ENCODE peak calls at places on chromosomes 16 and 17, in four cellular contexts. One of them, this sample, is unnamed.

GRCh38 chr16:22192261-22193133 is 13.6 kb upstream of the EEF2K start:
- DNase-seq in transverse colon: peak; percentile 86
- DNase-seq in GM23338: peak; percentile 79
- DNase-seq in HCT116: no peak
- DNase-seq in this sample: no peak

GRCh38 chr17:40179923-40180659 is 2.8 kb downstream of the RAPGEFL1 start:
- DNase-seq in transverse colon: peak; percentile 47
- DNase-seq in GM23338: no peak
- DNase-seq in HCT116: no peak
- DNase-seq in this sample: no peak

GRCh38 chr16:57627184-57627871 is 1.1 kb upstream of the ADGRG1 start:
- DNase-seq in GM23338: peak; percentile 71
- DNase-seq in transverse colon: no peak
- DNase-seq in HCT116: no peak
- DNase-seq in this sample: no peak

GRCh38 chr17:18963126-18964017 is 11.4 kb downstream of the SLC5A10 start:
- DNase-seq in transverse colon: peak; percentile 52
- DNase-seq in GM23338: no peak
- DNase-seq in HCT116: no peak
- DNase-seq in this sample: no peak

GRCh38 chr17:44334315-44335181 is 9.9 kb upstream of the SLC25A39 start:
- DNase-seq in HCT116: no peak
- DNase-seq in transverse colon: no peak
- DNase-seq in GM23338: no peak
- DNase-seq in this sample: no peak

GRCh38 chr17:48626470-48627241 is 498 bp upstream of the HOXB9 start:
- DNase-seq in HCT116: peak; percentile 88
- DNase-seq in transverse colon: peak; percentile 80
- DNase-seq in GM23338: peak; percentile 73
- DNase-seq in this sample: no peak

GRCh38 chr17:29880031-29880430 is 50.0 kb downstream of the SSH2 start:
- DNase-seq in transverse colon: no peak
- DNase-seq in GM23338: no peak
- DNase-seq in HCT116: no peak
- DNase-seq in this sample: no peak

GRCh38 chr16:2016407-2016922 is 3.1 kb upstream of the NPW start:
- DNase-seq in transverse colon: no peak
- DNase-seq in GM23338: no peak
- DNase-seq in HCT116: no peak
- DNase-seq in this sample: no peak

GRCh38 chr17:27370776-27371175 is 76.9 kb downstream of the WSB1 start:
- DNase-seq in transverse colon: no peak
- DNase-seq in HCT116: no peak
- DNase-seq in GM23338: no peak
- DNase-seq in this sample: no peak

GRCh38 chr17:44673893-44674292 is 15.7 kb downstream of the CCDC43 start:
- DNase-seq in HCT116: no peak
- DNase-seq in transverse colon: no peak
- DNase-seq in GM23338: no peak
- DNase-seq in this sample: no peak

GRCh38 chr16:54875443-54875842 is 55.2 kb upstream of the IRX5 start:
- DNase-seq in transverse colon: no peak
- DNase-seq in HCT116: no peak
- DNase-seq in GM23338: peak; percentile 22
- DNase-seq in this sample: no peak

GRCh38 chr17:49390548-49391324 is 23.9 kb downstream of the PHB1 start:
- DNase-seq in HCT116: no peak
- DNase-seq in GM23338: no peak
- DNase-seq in transverse colon: peak; percentile 48
- DNase-seq in this sample: peak; percentile 61

GRCh38 chr16:3305109-3306068 is at the start of the genes TIGD7 and ZNF75A:
- DNase-seq in transverse colon: peak; percentile 87
- DNase-seq in GM23338: peak; percentile 96
- DNase-seq in HCT116: peak; percentile 51
- DNase-seq in this sample: peak; percentile 81

GRCh38 chr16:47519037-47519436 is 57.9 kb downstream of the PHKB start:
- DNase-seq in HCT116: no peak
- DNase-seq in GM23338: no peak
- DNase-seq in transverse colon: no peak
- DNase-seq in this sample: no peak

GRCh38 chr16:57637424-57637823 is 9.0 kb downstream of the ADGRG1 start:
- DNase-seq in GM23338: no peak
- DNase-seq in transverse colon: no peak
- DNase-seq in HCT116: no peak
- DNase-seq in this sample: no peak

GRCh38 chr17:14300628-14301278 is at the start of gene HS3ST3B1:
- DNase-seq in GM23338: peak; percentile 100
- DNase-seq in transverse colon: peak; percentile 94
- DNase-seq in HCT116: peak; percentile 96
- DNase-seq in this sample: peak; percentile 86

GRCh38 chr17:71085238-71086033 is 916.1 kb downstream of the KCNJ2 start:
- DNase-seq in transverse colon: peak; percentile 14
- DNase-seq in HCT116: peak; percentile 35
- DNase-seq in GM23338: peak; percentile 86
- DNase-seq in this sample: no peak

GRCh38 chr17:65750678-65751077 is 189.2 kb upstream of the AXIN2 start:
- DNase-seq in GM23338: no peak
- DNase-seq in HCT116: peak; percentile 93
- DNase-seq in transverse colon: peak; percentile 70
- DNase-seq in this sample: no peak

GRCh38 chr17:62681061-62681938 is 53.8 kb downstream of the MRC2 start:
- DNase-seq in HCT116: no peak
- DNase-seq in transverse colon: no peak
- DNase-seq in GM23338: no peak
- DNase-seq in this sample: no peak
- TF ChIP-seq POLR2AphosphoS5 in HCT116: no peak
- TF ChIP-seq POLR2AphosphoS5 in transverse colon: no peak
- TF ChIP-seq POLR2AphosphoS5 in GM23338: no peak
- TF ChIP-seq POLR2AphosphoS5 in this sample: no peak

DNA sequence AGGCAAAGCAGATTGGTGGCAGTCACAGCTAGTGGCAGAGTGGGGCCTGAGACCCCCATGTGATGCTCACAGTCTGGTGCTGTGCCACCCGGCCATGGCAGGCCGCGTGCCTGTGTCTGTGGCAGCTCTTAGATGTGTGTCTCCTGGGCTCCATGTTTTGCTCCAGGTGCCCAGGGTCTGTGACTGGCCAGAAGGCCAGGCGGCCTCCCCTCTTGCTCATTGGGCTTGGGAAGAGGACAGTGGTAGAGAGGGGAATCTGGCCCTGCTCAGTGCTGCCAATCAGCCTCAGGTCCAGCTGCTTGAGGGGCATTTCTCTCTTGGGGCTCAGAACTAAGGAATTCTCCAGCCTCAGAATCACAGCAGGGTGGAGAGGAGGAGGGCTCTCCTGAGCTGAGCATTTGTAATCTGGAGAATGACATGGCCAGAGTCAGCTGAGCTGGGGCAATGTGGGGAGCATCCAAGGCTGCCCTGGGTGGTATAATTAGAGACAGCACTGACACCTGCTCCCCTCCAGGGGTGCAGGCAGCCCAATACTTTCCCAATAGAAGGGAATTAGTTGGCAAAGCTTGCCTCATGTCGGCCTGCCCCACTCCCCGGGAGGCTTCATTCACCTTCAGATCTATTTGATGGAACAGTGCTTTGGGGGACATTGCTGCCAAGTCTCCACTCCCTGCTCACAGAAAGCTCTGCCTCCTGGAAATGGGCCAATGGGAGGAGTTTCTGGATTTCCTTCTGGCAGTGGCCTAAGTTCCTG is 2.7 kb upstream of the LASP1NB start:
- DNase-seq in transverse colon: peak; percentile 68
- DNase-seq in HCT116: no peak
- DNase-seq in GM23338: peak; percentile 76
- DNase-seq in this sample: no peak
- TF ChIP-seq POLR2AphosphoS5 in transverse colon: no peak
- TF ChIP-seq POLR2AphosphoS5 in HCT116: no peak
- TF ChIP-seq POLR2AphosphoS5 in GM23338: no peak
- TF ChIP-seq POLR2AphosphoS5 in this sample: no peak

GRCh38 chr17:81860756-81861568 is 627 bp upstream of the P4HB start:
- DNase-seq in transverse colon: peak; percentile 99
- DNase-seq in GM23338: peak; percentile 100
- DNase-seq in HCT116: peak; percentile 100
- DNase-seq in this sample: peak; percentile 100

GRCh38 chr17:81863123-81863675 is 2.9 kb upstream of the P4HB start:
- DNase-seq in transverse colon: no peak
- DNase-seq in HCT116: no peak
- DNase-seq in GM23338: no peak
- DNase-seq in this sample: no peak

GRCh38 chr17:81859906-81860755 is at the start of gene P4HB:
- DNase-seq in HCT116: no peak
- DNase-seq in GM23338: no peak
- DNase-seq in transverse colon: peak; percentile 33
- DNase-seq in this sample: no peak

GRCh38 chr17:81858170-81858966 is 2.0 kb downstream of the P4HB start:
- DNase-seq in HCT116: no peak
- DNase-seq in GM23338: no peak
- DNase-seq in transverse colon: no peak
- DNase-seq in this sample: no peak

DNA sequence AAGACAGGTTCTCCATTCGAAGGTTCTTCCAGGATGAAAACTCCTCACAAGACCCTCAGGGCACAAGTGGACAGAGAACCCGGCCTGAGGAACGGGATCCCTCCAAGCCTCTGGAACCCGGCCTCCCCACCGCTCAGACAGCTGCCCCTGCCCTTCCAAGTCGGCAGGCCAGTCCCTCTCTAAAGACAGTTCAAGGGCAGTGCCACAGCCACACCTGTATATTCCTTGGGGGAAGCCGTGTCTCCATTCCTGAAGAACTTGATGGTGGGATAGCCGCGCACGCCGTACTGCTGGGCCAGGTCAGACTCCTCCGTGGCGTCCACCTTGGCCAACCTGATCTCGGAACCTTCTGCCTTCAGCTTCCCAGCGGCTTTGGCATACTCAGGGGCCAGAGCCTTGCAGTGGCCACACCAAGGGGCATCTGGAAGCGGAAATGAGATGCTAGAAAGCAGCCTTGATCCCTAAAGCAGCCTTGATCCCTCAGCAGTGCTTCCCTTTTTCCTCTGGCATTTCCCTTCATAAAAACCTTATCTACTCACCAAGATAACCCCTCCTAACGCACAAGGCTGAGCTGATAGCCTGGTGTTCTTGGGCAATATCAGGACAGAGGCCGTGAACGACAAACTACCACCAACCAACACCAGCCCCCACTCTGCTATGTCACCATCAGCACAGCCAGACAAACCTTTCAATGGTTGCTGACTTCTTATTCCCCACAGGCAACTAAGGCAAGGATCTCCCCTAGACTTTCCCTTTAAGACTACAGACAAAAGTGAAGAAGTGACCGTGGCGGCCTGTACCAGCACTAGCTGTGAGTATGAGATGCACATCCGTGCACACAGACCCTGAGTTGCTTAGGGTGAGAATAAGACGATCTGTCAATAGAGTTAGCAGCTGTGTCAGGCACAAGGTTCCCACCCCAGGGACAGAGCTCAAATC is 1.1 kb downstream of the P4HB start:
- DNase-seq in HCT116: no peak
- DNase-seq in transverse colon: no peak
- DNase-seq in GM23338: no peak
- DNase-seq in this sample: no peak
- TF ChIP-seq POLR2AphosphoS5 in HCT116: peak; percentile 19
- TF ChIP-seq POLR2AphosphoS5 in transverse colon: no peak
- TF ChIP-seq POLR2AphosphoS5 in GM23338: no peak
- TF ChIP-seq POLR2AphosphoS5 in this sample: no peak

DNA sequence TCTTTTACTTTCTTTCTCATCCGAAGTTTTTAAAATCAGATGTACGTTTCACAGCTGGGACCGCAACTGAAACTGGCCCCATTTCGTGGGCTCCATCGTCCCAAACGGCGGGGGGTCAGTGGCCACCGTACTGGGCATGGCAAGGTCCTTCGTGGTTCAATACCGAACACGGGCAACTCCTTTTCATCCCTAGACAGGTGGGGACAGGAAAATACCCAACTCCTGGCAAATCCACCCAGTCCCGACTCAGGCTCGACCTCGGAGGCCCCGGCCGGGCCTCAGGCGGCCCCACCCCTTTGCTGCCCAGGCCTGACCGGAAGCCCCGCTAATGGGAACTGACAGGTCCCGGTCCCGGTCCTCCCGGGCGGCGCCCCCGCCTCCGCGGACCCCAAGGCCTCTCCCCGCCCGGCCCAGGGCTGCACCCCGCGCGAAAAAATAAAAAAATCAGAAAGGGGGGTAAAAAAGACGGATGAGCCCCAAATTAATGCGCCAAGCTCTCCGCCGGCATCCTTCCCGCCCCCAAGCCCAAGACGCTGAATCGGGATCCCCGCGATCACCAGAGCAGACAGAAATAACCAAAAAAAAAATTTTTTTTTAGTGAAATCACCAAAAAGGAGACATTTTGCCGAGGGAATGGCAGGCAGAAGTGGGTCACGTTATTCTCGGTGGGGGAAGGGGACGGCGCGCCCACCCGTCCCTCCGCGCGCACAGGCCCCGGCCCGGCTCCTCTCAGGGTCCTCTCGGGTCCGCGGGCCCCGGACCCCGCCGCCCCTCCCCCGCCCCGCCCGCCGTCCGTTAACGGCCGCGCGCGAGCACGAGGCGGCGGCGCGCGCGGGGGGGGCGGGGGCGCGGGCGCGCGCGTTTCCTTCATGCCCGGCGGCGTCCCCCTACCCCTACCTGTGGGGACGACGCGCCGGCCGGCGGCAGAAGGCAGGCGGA is 562 bp downstream of the ZC3H7A start:
- DNase-seq in transverse colon: peak; percentile 68
- DNase-seq in HCT116: no peak
- DNase-seq in GM23338: peak; percentile 68
- DNase-seq in this sample: no peak
- TF ChIP-seq POLR2AphosphoS5 in transverse colon: no peak
- TF ChIP-seq POLR2AphosphoS5 in HCT116: peak; percentile 37
- TF ChIP-seq POLR2AphosphoS5 in GM23338: no peak
- TF ChIP-seq POLR2AphosphoS5 in this sample: no peak

GRCh38 chr17:73770115-73770848 is 126.0 kb upstream of the SDK2 start:
- DNase-seq in GM23338: no peak
- DNase-seq in HCT116: peak; percentile 21
- DNase-seq in transverse colon: peak; percentile 74
- DNase-seq in this sample: no peak
- TF ChIP-seq POLR2AphosphoS5 in GM23338: no peak
- TF ChIP-seq POLR2AphosphoS5 in HCT116: peak; percentile 32
- TF ChIP-seq POLR2AphosphoS5 in transverse colon: peak; percentile 86
- TF ChIP-seq POLR2AphosphoS5 in this sample: no peak

DNA sequence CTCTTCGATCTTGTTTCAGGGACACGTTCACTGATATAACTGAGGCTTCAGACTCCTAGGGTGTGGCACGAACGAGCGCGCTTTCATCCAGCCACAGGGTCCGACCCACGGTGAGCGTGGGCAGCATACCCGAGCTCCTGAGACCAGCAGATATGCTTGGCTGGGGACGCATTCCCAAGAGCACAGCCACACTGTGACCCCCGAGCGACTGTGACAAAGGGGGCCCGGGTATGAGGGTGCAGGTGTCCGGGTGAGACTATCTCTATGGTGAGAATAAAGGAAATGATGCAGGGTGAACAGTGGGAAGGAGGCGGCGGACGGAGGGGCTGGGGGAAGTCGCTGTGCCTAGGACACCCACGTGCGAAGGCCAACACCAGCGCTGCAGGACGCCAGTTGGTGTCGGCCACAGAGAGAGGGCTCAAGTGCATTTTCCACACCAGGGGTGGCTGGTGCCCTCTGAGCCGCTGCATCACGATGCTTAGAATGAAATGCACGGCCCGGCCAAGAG is 17.6 kb downstream of the RPH3AL start:
- DNase-seq in HCT116: no peak
- DNase-seq in transverse colon: no peak
- DNase-seq in GM23338: no peak
- DNase-seq in this sample: no peak
- TF ChIP-seq POLR2AphosphoS5 in HCT116: no peak
- TF ChIP-seq POLR2AphosphoS5 in transverse colon: no peak
- TF ChIP-seq POLR2AphosphoS5 in GM23338: no peak
- TF ChIP-seq POLR2AphosphoS5 in this sample: no peak

This sample was measured in GM12892.